ENCODE peak calls at places on chromosome 17, in eight cellular contexts. Y, Q, E, T, F, B, A and P are unnamed samples.

GRCh38 chr17:81510798-81511549 is 1.6 kb downstream of the ACTG1 start:
- DNase-seq in Y (peak), Q (peak), E (no peak), T (peak), F (no peak), B (peak), A (no peak), P (no peak)

GRCh38 chr17:40364121-40364861 is at the start of gene GJD3:
- DNase-seq in Y (no peak), Q (no peak), E (no peak), T (no peak), F (no peak), B (peak), A (no peak), P (no peak)

GRCh38 chr17:2853722-2854580 is 57.7 kb downstream of the RAP1GAP2 start:
- DNase-seq in Y (peak), Q (peak), E (no peak), T (peak), F (peak), B (peak), A (no peak), P (no peak)

GRCh38 chr17:45432405-45433113 is at the start of gene ARHGAP27:
- DNase-seq in Y (peak), Q (peak), E (peak), T (peak), F (no peak), B (peak), A (no peak), P (peak)

GRCh38 chr17:11610999-11611566 is 12.8 kb downstream of the DNAH9 start:
- DNase-seq in Y (no peak), Q (no peak), E (no peak), T (no peak), F (no peak), B (peak), A (no peak), P (no peak)

GRCh38 chr17:3678095-3678820 is 9.6 kb downstream of the EMC6 start:
- DNase-seq in Y (no peak), Q (peak), E (peak), T (no peak), F (peak), B (peak), A (no peak), P (no peak)

GRCh38 chr17:68820825-68821481 is 134.2 kb downstream of the ABCA8 start:
- DNase-seq in Y (no peak), Q (no peak), E (no peak), T (peak), F (no peak), B (no peak), A (no peak), P (no peak)

GRCh38 chr17:32281011-32281451 is 15.4 kb downstream of the RHBDL3 start:
- DNase-seq in Y (no peak), Q (no peak), E (peak), T (no peak), F (no peak), B (peak), A (no peak), P (no peak)

GRCh38 chr17:1997146-1997586 is 28.0 kb downstream of the RTN4RL1 start:
- DNase-seq in Y (peak), Q (no peak), E (no peak), T (no peak), F (no peak), B (no peak), A (no peak), P (no peak)

GRCh38 chr17:81391964-81392908 is 3.0 kb upstream of the BAHCC1 start:
- DNase-seq in Y (no peak), Q (peak), E (peak), T (peak), F (peak), B (no peak), A (no peak), P (peak)

GRCh38 chr17:81329279-81329926 is 34.3 kb upstream of the SLC38A10 start:
- DNase-seq in Y (peak), Q (peak), E (peak), T (no peak), F (no peak), B (peak), A (no peak), P (no peak)

GRCh38 chr17:34499576-34499975 is 79.8 kb upstream of the TMEM132E start:
- DNase-seq in Y (no peak), Q (peak), E (no peak), T (peak), F (no peak), B (peak), A (no peak), P (no peak)

GRCh38 chr17:40551091-40551873 is 14.0 kb downstream of the CCR7 start:
- DNase-seq in Y (peak), Q (peak), E (peak), T (no peak), F (peak), B (peak), A (no peak), P (no peak)

GRCh38 chr17:17971431-17972125 is 622 bp downstream of the TOM1L2 start:
- DNase-seq in Y (peak), Q (peak), E (peak), T (peak), F (peak), B (no peak), A (no peak), P (no peak)

GRCh38 chr17:79406316-79406715 is 204.5 kb downstream of the RBFOX3 start:
- DNase-seq in Y (no peak), Q (no peak), E (no peak), T (no peak), F (no peak), B (no peak), A (no peak), P (no peak)

GRCh38 chr17:77848257-77848656 is 110.2 kb upstream of the TNRC6C start:
- DNase-seq in Y (no peak), Q (no peak), E (no peak), T (no peak), F (no peak), B (no peak), A (no peak), P (no peak)

GRCh38 chr17:70929226-70929625 is 759.9 kb downstream of the KCNJ2 start:
- DNase-seq in Y (no peak), Q (peak), E (no peak), T (no peak), F (no peak), B (no peak), A (no peak), P (no peak)

GRCh38 chr17:859461-860195 is 77.5 kb downstream of the MRM3 start:
- DNase-seq in Y (no peak), Q (peak), E (peak), T (no peak), F (no peak), B (no peak), A (no peak), P (no peak)

GRCh38 chr17:81966343-81967243 is 5.6 kb upstream of the NOTUM start:
- DNase-seq in Y (peak), Q (no peak), E (peak), T (peak), F (peak), B (peak), A (no peak), P (no peak)

GRCh38 chr17:42399121-42399520 is 10.9 kb upstream of the STAT3 start:
- DNase-seq in Y (no peak), Q (no peak), E (no peak), T (no peak), F (no peak), B (no peak), A (no peak), P (no peak)

GRCh38 chr17:42898147-42898807 is 2.3 kb upstream of the G6PC1 start:
- DNase-seq in Y (no peak), Q (no peak), E (no peak), T (no peak), F (no peak), B (peak), A (no peak), P (no peak)

GRCh38 chr17:17091276-17091675 is 49.0 kb downstream of the MPRIP start:
- DNase-seq in Y (no peak), Q (no peak), E (no peak), T (no peak), F (peak), B (no peak), A (no peak), P (no peak)

GRCh38 chr17:59811209-59811608 is 81.5 kb downstream of the TUBD1 start:
- DNase-seq in Y (no peak), Q (peak), E (no peak), T (no peak), F (no peak), B (no peak), A (no peak), P (no peak)

GRCh38 chr17:69325518-69326301 is 1.2 kb downstream of the ABCA5 start:
- DNase-seq in Y (peak), Q (no peak), E (no peak), T (no peak), F (no peak), B (no peak), A (no peak), P (no peak)

GRCh38 chr17:78112508-78113471 is 15.8 kb downstream of the TMC6 start:
- DNase-seq in Y (peak), Q (peak), E (peak), T (peak), F (peak), B (peak), A (peak), P (peak)

GRCh38 chr17:42094375-42095069 is 3.8 kb downstream of the ZNF385C start:
- DNase-seq in Y (no peak), Q (no peak), E (no peak), T (no peak), F (no peak), B (no peak), A (no peak), P (no peak)

GRCh38 chr17:83135692-83136091 is 56.3 kb downstream of the METRNL start:
- DNase-seq in Y (peak), Q (no peak), E (peak), T (no peak), F (no peak), B (no peak), A (no peak), P (no peak)

GRCh38 chr17:4715071-4715749 is 4.8 kb downstream of the ARRB2 start:
- DNase-seq in Y (no peak), Q (no peak), E (no peak), T (no peak), F (no peak), B (no peak), A (no peak), P (no peak)

GRCh38 chr17:70653850-70654249 is 484.5 kb downstream of the KCNJ2 start:
- DNase-seq in Y (no peak), Q (no peak), E (no peak), T (no peak), F (no peak), B (no peak), A (no peak), P (no peak)

DNA sequence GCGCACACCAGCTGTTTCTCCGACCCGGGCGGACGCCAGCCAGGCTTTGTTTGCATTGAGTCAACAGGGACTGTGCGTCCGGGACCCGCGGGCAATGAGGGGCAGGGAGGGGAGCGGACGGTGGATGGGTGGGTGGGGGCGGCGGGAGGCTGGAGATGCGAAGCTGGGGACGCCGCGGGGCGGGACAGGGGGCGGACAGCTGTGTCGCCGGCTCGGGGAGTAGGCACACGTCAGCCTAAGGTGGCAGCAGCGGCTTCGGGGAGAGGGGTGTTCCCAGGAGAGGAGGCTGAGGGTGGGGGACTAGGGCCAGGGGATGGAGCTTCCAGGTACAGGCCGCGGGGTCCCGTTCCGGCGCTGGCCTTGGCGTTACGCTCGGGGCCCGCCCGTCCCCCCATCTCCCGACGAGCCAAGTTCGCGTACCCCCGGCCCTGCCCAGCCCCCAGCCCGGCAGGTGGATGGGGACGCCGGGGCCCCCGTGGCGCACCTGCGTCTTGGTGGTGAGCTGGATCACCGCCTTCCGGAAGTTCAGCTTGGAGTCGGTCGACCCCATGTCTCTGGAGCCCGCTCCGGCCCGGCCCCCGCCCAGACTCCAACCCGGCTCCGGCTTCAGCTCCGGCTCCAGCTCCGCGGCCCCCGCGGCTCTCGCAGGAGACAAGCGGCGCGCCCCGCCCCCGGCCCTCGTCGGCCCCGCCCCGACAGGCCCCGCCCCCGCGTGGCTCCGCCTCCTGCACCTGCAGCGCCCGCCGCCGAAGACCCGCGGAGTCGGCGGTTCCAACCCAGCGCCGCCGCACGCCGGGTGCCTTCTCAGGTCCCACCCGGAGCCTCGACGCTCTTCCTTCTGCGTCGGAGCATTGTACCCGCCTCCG is at the start of gene HID1:
- DNase-seq in Y (peak), Q (no peak), E (peak), T (peak), F (peak), B (peak), A (no peak), P (peak)
- H3K27ac ChIP-seq in Y (peak), Q (no peak), E (no peak), T (no peak), F (peak), B (peak), A (no peak), P (peak)

DNA sequence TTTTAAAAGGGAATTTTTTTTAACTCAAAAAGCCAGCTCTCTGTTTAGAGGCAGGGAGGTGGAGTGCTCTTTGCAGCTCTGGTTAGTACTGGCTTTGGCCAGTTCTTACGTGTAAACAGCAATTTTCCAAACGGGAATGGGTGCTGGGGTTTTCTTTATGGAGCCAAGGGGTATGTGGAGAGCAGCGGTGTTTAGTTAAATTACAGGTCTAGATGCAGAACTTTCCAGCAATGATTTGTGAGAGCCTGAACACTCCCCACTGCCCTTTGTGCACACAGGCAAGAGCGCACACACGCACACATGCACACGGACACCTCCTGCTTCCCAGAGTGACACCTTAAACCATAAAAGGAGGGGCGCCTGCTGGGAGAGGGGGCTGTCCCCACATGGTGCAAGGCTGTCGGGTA is 140.2 kb downstream of the MSI2 start:
- DNase-seq in Y (peak), Q (no peak), E (no peak), T (peak), F (no peak), B (no peak), A (no peak), P (no peak)
- H3K27ac ChIP-seq in Y (no peak), Q (no peak), E (peak), T (no peak), F (no peak), B (peak), A (no peak), P (no peak)

GRCh38 chr17:19785854-19786253 is 37.8 kb upstream of the ALDH3A1 start:
- DNase-seq in Y (no peak), Q (peak), E (no peak), T (no peak), F (no peak), B (peak), A (no peak), P (no peak)

GRCh38 chr17:19791918-19792317 is 43.8 kb upstream of the ALDH3A1 start:
- DNase-seq in Y (no peak), Q (no peak), E (no peak), T (no peak), F (no peak), B (no peak), A (no peak), P (no peak)

DNA sequence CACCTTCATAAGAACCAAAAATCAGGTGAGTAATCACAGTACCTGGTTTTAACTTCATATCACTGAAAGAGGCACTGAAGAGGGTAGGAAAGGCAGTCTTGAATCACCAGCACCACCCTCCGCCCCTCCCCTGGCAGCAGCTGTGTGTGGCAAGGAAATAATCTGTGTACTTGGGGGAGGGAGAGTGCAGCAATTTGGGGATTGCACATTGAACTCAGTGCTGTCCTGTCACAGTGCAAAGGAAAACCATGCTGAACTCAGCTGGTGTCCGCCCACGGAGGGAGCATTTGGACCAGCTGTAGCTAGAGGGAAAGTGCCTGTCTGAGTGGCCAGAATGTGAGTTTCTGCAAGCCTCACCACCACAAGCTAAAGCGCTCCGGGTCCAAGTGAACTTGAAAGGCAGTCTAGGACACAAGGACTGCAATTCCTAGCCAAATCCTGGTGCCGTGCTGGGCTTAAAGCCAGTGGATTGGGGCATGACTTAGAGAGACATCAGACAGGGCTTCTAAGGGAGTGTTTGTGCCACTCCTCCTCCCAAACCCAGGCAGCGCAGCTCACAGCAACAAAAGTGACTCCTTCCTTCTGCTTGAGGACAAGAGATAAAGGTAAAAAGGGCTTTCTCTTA is 39.7 kb upstream of the ALDH3A1 start:
- DNase-seq in Y (no peak), Q (peak), E (no peak), T (no peak), F (peak), B (no peak), A (no peak), P (no peak)
- H3K27ac ChIP-seq in Y (no peak), Q (no peak), E (no peak), T (no peak), F (no peak), B (no peak), A (no peak), P (no peak)

DNA sequence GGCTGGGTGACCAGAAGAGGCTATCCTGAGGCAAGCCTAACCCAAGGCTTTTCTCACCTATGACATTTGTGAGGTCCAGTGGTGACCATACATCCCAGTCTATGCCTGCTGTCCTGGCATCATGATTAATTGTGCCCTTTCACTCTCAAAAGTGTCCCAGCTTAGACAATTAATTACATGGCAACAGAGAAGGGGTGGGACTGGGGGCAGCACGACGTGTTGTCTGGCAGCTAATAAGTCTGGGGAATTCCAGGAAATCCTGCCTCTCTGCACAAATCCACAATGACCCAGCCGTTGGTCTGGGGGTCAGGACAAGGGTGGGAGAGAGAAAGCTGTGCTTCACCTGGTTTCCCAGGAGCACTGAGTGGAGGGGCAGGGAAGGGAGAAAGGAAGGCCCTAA is 14.0 kb upstream of the MTMR4 start:
- DNase-seq in Y (no peak), Q (no peak), E (no peak), T (no peak), F (no peak), B (no peak), A (no peak), P (no peak)
- H3K27ac ChIP-seq in Y (no peak), Q (no peak), E (no peak), T (no peak), F (peak), B (no peak), A (no peak), P (peak)

DNA sequence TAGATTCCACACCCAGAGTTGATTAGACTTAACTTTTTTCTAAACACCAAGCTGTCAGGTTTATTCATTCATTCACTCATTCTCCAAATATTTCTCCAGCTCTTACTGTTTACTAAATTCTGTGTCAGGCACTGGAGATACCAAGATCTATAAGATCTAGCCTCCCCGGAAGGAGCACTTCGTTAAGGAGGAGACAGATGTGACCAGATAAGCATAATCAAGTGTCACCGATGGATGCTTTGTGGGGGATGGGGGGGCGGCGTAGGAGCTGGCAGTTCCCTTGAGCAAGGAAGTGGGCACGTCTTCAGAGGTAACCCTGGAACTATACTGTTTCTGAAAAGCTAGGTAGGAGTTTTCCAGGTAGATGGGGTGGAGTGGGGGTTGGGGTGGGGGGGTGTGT is 3.8 kb upstream of the RPL26 start:
- DNase-seq in Y (no peak), Q (no peak), E (no peak), T (no peak), F (no peak), B (peak), A (no peak), P (no peak)
- H3K27ac ChIP-seq in Y (no peak), Q (no peak), E (no peak), T (no peak), F (no peak), B (no peak), A (no peak), P (no peak)

DNA sequence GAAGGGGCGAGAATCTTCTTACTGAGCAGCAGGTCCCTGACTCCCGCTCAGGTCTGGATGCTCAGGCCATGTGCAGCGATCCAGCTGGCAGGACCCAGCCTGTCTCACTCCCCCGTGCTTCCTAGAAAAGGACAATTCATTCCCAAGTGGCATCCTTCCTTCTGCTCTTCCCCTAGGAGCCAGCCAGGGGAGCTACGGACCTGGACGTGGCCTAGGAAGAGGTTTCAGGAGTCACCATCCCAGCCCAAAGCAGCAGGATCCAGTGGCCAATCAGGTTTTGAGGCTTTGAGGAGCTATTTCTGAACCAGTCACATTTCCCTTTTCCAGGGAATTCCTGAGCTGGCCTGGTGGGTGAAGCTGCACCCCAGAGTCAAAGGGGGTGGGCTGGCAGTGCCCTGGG is 7.8 kb upstream of the CD79B start:
- DNase-seq in Y (no peak), Q (no peak), E (peak), T (no peak), F (no peak), B (no peak), A (no peak), P (no peak)
- H3K27ac ChIP-seq in Y (no peak), Q (no peak), E (no peak), T (no peak), F (no peak), B (no peak), A (no peak), P (no peak)

DNA sequence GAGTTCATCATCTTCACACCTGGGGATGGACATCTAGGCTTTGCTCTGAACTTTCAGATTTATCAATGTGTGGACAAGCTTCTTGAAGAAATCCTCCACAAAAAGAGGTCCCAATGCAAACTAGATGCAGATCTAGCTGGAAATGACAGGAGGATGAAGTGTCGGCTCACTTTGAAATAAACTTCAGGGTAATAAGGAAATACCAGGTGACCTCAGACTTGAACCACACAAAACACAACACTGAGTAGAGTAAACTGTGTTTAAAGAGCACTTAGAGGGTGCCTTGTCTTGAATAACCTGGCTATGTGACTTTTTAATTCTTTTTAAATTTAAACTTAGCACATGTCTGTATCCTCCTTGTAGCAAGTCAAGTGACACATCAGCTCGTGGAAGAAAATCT is 27.2 kb upstream of the TEKT3 start:
- DNase-seq in Y (no peak), Q (no peak), E (no peak), T (no peak), F (no peak), B (peak), A (no peak), P (no peak)
- H3K27ac ChIP-seq in Y (no peak), Q (no peak), E (no peak), T (no peak), F (no peak), B (no peak), A (no peak), P (no peak)